ENCODE peak calls at places on chromosomes 2 and 18, in six cellular contexts. T, Y, N, F, E and G are unnamed samples.

GRCh38 chr18:23504720-23505119 is 1.4 kb downstream of the RMC1 start:
- DNase-seq in T (no peak), Y (no peak), N (no peak), F (no peak), E (no peak), G (no peak)

GRCh38 chr18:56598422-56598821 is 40.0 kb downstream of the TXNL1 start:
- DNase-seq in T (no peak), Y (no peak), N (no peak), F (no peak), E (no peak), G (no peak)

GRCh38 chr2:61620244-61621159 is 82.3 kb upstream of the XPO1 start:
- DNase-seq in T (no peak), Y (peak), N (no peak), F (peak), E (no peak), G (peak)

GRCh38 chr18:32815881-32816280 is 43.1 kb upstream of the KLHL14 start:
- DNase-seq in T (no peak), Y (no peak), N (no peak), F (no peak), E (no peak), G (no peak)

GRCh38 chr18:37408676-37409305 is 156.8 kb downstream of the CELF4 start:
- DNase-seq in T (no peak), Y (no peak), N (no peak), F (no peak), E (no peak), G (no peak)

GRCh38 chr2:106030287-106031268 is 163.5 kb downstream of the UXS1 start:
- DNase-seq in T (no peak), Y (peak), N (peak), F (peak), E (peak), G (peak)

GRCh38 chr18:39599251-39599650 is 2033.7 kb upstream of the CELF4 start:
- DNase-seq in T (no peak), Y (no peak), N (no peak), F (no peak), E (no peak), G (no peak)

GRCh38 chr2:66846887-66847286 is 412.0 kb downstream of the MEIS1 start:
- DNase-seq in T (no peak), Y (no peak), N (peak), F (no peak), E (no peak), G (no peak)

GRCh38 chr2:122927217-122927616 is 1097.9 kb upstream of the CNTNAP5 start:
- DNase-seq in T (peak), Y (no peak), N (no peak), F (no peak), E (no peak), G (no peak)

GRCh38 chr18:46480187-46480586 is 176.8 kb downstream of the LOXHD1 start:
- DNase-seq in T (no peak), Y (no peak), N (no peak), F (no peak), E (no peak), G (no peak)

GRCh38 chr2:61247204-61247812 is 85.3 kb downstream of the C2orf74 start:
- DNase-seq in T (no peak), Y (peak), N (no peak), F (peak), E (no peak), G (peak)

GRCh38 chr2:62197017-62197586 is 1.2 kb downstream of the B3GNT2 start:
- DNase-seq in T (peak), Y (no peak), N (peak), F (no peak), E (no peak), G (peak)

GRCh38 chr2:229930656-229931055 is 8.4 kb downstream of the FBXO36 start:
- DNase-seq in T (no peak), Y (no peak), N (no peak), F (no peak), E (no peak), G (no peak)

GRCh38 chr2:239033801-239034560 is 186.1 kb downstream of the TWIST2 start:
- DNase-seq in T (no peak), Y (no peak), N (no peak), F (no peak), E (peak), G (peak)

GRCh38 chr2:234492687-234493086 is 4.2 kb downstream of the ARL4C start:
- DNase-seq in T (no peak), Y (no peak), N (no peak), F (no peak), E (no peak), G (no peak)

GRCh38 chr18:40874233-40874632 is 1080.8 kb upstream of the PIK3C3 start:
- DNase-seq in T (no peak), Y (no peak), N (no peak), F (no peak), E (no peak), G (peak)

GRCh38 chr2:6370753-6371152 is 495.0 kb downstream of the CMPK2 start:
- DNase-seq in T (no peak), Y (no peak), N (no peak), F (no peak), E (no peak), G (no peak)

GRCh38 chr2:69559696-69560482 is 83.7 kb downstream of the AAK1 start:
- DNase-seq in T (peak), Y (peak), N (peak), F (no peak), E (no peak), G (peak)

GRCh38 chr18:35470440-35470839 is 27.3 kb downstream of the INO80C start:
- DNase-seq in T (no peak), Y (no peak), N (no peak), F (no peak), E (no peak), G (no peak)

GRCh38 chr2:20366672-20367116 is 16.1 kb upstream of the PUM2 start:
- DNase-seq in T (no peak), Y (no peak), N (no peak), F (no peak), E (no peak), G (no peak)

GRCh38 chr2:189363559-189363958 is 77.7 kb upstream of the WDR75 start:
- DNase-seq in T (no peak), Y (peak), N (no peak), F (peak), E (no peak), G (peak)

GRCh38 chr2:176934131-176934530 is 278.5 kb upstream of the HNRNPA3 start:
- DNase-seq in T (no peak), Y (no peak), N (no peak), F (no peak), E (no peak), G (no peak)

GRCh38 chr2:229910832-229911412 is 10.9 kb downstream of the TRIP12 start:
- DNase-seq in T (peak), Y (no peak), N (no peak), F (no peak), E (no peak), G (peak)

GRCh38 chr18:22713511-22713910 is 219.6 kb upstream of the RBBP8 start:
- DNase-seq in T (no peak), Y (no peak), N (no peak), F (no peak), E (no peak), G (no peak)

GRCh38 chr2:5932556-5933469 is 240.6 kb downstream of the SOX11 start:
- DNase-seq in T (peak), Y (no peak), N (no peak), F (no peak), E (peak), G (no peak)

GRCh38 chr2:48736251-48736650 is 19.3 kb downstream of the LHCGR start:
- DNase-seq in T (no peak), Y (no peak), N (no peak), F (no peak), E (no peak), G (no peak)

GRCh38 chr2:222568866-222569265 is 87.0 kb downstream of the FARSB start:
- DNase-seq in T (no peak), Y (peak), N (no peak), F (peak), E (peak), G (no peak)

GRCh38 chr2:120912101-120912985 is 176.7 kb downstream of the GLI2 start:
- DNase-seq in T (peak), Y (peak), N (no peak), F (no peak), E (peak), G (peak)

GRCh38 chr2:119242276-119243119 is 18.9 kb downstream of the STEAP3 start:
- DNase-seq in T (no peak), Y (no peak), N (no peak), F (no peak), E (no peak), G (no peak)

GRCh38 chr18:49521251-49521650 is 34.2 kb upstream of the C18orf32 start:
- DNase-seq in T (no peak), Y (peak), N (no peak), F (no peak), E (no peak), G (no peak)